ENCODE peak calls at places on chromosomes 13 and 19, in six cellular contexts. R is NCI-H460; T is stimulated activated CD4-positive, alpha-beta T cell treated with anti-CD3 and anti-CD28 coated beads, Interleukin-15, amount 100 ng/mL, for 1 hour; I is aorta; F is activated CD4-positive, alpha-beta T cell treated with anti-CD3 and anti-CD28 coated beads for 48 hours; U is lung. V is an unnamed sample.

GRCh38 chr19:46478356-46478986 is 7.1 kb upstream of the PNMA8A start:
- DNase-seq in T (no peak), F (no peak), I (peak), R (no peak), U (no peak), V (peak)

GRCh38 chr19:3152431-3152780 is 16.6 kb downstream of the GNA15 start:
- DNase-seq in I (peak), R (no peak), T (no peak), U (no peak), F (no peak), V (no peak)

GRCh38 chr13:104567114-104567513 is 1500.9 kb upstream of the SLC10A2 start:
- DNase-seq in U (no peak), I (no peak), T (no peak), R (no peak), F (no peak), V (no peak)

GRCh38 chr13:48727252-48728011 is 73.7 kb downstream of the CYSLTR2 start:
- DNase-seq in U (no peak), I (no peak), F (no peak), T (no peak), R (peak), V (no peak)

GRCh38 chr13:112955956-112956355 is 13.1 kb upstream of the MCF2L start:
- DNase-seq in U (no peak), I (no peak), F (no peak), R (no peak), T (no peak), V (no peak)

GRCh38 chr13:28531195-28531955 is 36.4 kb upstream of the FLT1 start:
- DNase-seq in F (no peak), U (no peak), T (no peak), I (peak), R (no peak), V (peak)

GRCh38 chr13:110308377-110309158 is 1.5 kb downstream of the COL4A2 start:
- DNase-seq in U (no peak), R (no peak), T (no peak), F (no peak), I (no peak), V (peak)

GRCh38 chr13:44068737-44069136 is 189.0 kb downstream of the LACC1 start:
- DNase-seq in F (no peak), R (no peak), I (no peak), T (no peak), U (no peak), V (no peak)

GRCh38 chr19:54002495-54003315 is 11.3 kb downstream of the CACNG6 start:
- DNase-seq in I (no peak), F (no peak), U (no peak), R (no peak), T (no peak), V (no peak)

GRCh38 chr19:27966390-27966816 is 1246.5 kb downstream of the UQCRFS1 start:
- DNase-seq in F (no peak), I (no peak), T (no peak), U (no peak), R (no peak), V (no peak)

GRCh38 chr19:41264581-41265375 is 606 bp downstream of the HNRNPUL1 start:
- DNase-seq in U (peak), R (no peak), F (peak), I (peak), T (peak), V (no peak)

GRCh38 chr19:13437919-13438618 is 68.2 kb downstream of the CACNA1A start:
- DNase-seq in F (no peak), T (no peak), R (no peak), U (no peak), I (no peak), V (no peak)

GRCh38 chr19:30927705-30928104 is 421.5 kb downstream of the TSHZ3 start:
- DNase-seq in F (no peak), T (no peak), R (no peak), U (no peak), I (no peak), V (no peak)

GRCh38 chr13:110565296-110565695 is 3.8 kb upstream of the RAB20 start:
- DNase-seq in R (no peak), I (no peak), F (no peak), U (no peak), T (no peak), V (no peak)

GRCh38 chr19:39971380-39971841 is 446 bp downstream of the PSMC4 start:
- DNase-seq in F (peak), T (no peak), I (peak), U (no peak), R (no peak), V (no peak)

GRCh38 chr19:13783565-13784500 is 9.6 kb downstream of the C19orf53 start:
- DNase-seq in T (no peak), R (no peak), F (no peak), U (no peak), I (no peak), V (no peak)

GRCh38 chr13:68810660-68811059 is 1297.0 kb upstream of the ATXN8OS start:
- DNase-seq in U (no peak), I (no peak), T (no peak), F (no peak), R (no peak), V (no peak)

GRCh38 chr13:20148501-20149183 is 12.2 kb downstream of the GJA3 start:
- DNase-seq in T (no peak), R (no peak), I (no peak), F (no peak), U (no peak), V (no peak)

GRCh38 chr19:7360393-7360984 is 11.8 kb downstream of the ARHGEF18 start:
- DNase-seq in T (no peak), U (no peak), I (peak), F (no peak), R (no peak), V (no peak)

GRCh38 chr19:23116802-23117571 is at the start of gene ZNF730:
- DNase-seq in F (peak), R (no peak), T (no peak), U (no peak), I (no peak), V (peak)

GRCh38 chr19:2575734-2576481 is 100.0 kb downstream of the GADD45B start:
- DNase-seq in F (no peak), I (peak), R (peak), U (no peak), T (no peak), V (no peak)

GRCh38 chr19:55443045-55443823 is at the start of gene SHISA7:
- DNase-seq in F (no peak), T (no peak), R (no peak), U (no peak), I (no peak), V (no peak)

GRCh38 chr13:91375119-91375729 is 23.2 kb upstream of the GPC5 start:
- DNase-seq in U (no peak), R (no peak), F (peak), I (no peak), T (no peak), V (no peak)

GRCh38 chr13:27442071-27442647 is 8.2 kb downstream of the MTIF3 start:
- DNase-seq in U (no peak), I (no peak), F (peak), T (no peak), R (no peak), V (no peak)

GRCh38 chr19:44985445-44985844 is 15.8 kb upstream of the RELB start:
- DNase-seq in R (no peak), F (no peak), U (no peak), T (no peak), I (no peak), V (no peak)

GRCh38 chr19:44925114-44925891 is 10.9 kb downstream of the APOC1 start:
- DNase-seq in R (no peak), T (no peak), U (peak), I (peak), F (no peak), V (no peak)

GRCh38 chr19:3968556-3969434 is 2.1 kb downstream of the DAPK3 start:
- DNase-seq in I (peak), F (no peak), R (peak), U (peak), T (no peak), V (peak)

GRCh38 chr19:9850235-9850959 is 15.3 kb downstream of the PIN1 start:
- DNase-seq in T (no peak), U (no peak), R (no peak), I (no peak), F (no peak), V (no peak)

GRCh38 chr13:113881614-113882265 is 17.9 kb upstream of the GAS6 start:
- DNase-seq in U (no peak), I (peak), R (no peak), F (no peak), T (no peak), V (no peak)

GRCh38 chr13:43058318-43058674 is 34.9 kb downstream of the DNAJC15 start:
- DNase-seq in R (peak), U (no peak), F (peak), T (no peak), I (no peak), V (no peak)

GRCh38 chr13:98824376-98825160 is 72.1 kb upstream of the SLC15A1 start:
- DNase-seq in F (no peak), U (no peak), T (no peak), R (no peak), I (no peak), V (no peak)

GRCh38 chr19:17762505-17763229 is 11.4 kb downstream of the FCHO1 start:
- DNase-seq in F (peak), T (no peak), I (no peak), U (no peak), R (peak), V (no peak)

GRCh38 chr19:16351133-16351809 is 26.6 kb downstream of the KLF2 start:
- DNase-seq in I (no peak), U (no peak), T (no peak), F (no peak), R (no peak), V (no peak)

GRCh38 chr13:109783447-109783814 is 3.0 kb downstream of the IRS2 start:
- DNase-seq in I (no peak), R (no peak), F (no peak), U (no peak), T (no peak), V (peak)

GRCh38 chr19:18431351-18432197 is 6.4 kb downstream of the ISYNA1 start:
- DNase-seq in F (no peak), R (no peak), I (no peak), U (no peak), T (no peak), V (no peak)

GRCh38 chr19:35959040-35959967 is 23.1 kb downstream of the LRFN3 start:
- DNase-seq in F (peak), I (peak), U (no peak), T (peak), R (no peak), V (no peak)

GRCh38 chr19:1924320-1924961 is 16.5 kb upstream of the CSNK1G2 start:
- DNase-seq in I (no peak), U (no peak), F (no peak), R (no peak), T (no peak), V (no peak)